ENCODE peak calls at places on chromosomes 6 and 20, in four cellular contexts. One of them, this sample, is unnamed.

GRCh38 chr20:10179574-10180298 is 38.9 kb upstream of the SNAP25 start:
- DNase-seq in iris pigment epithelial cell: peak; percentile 14
- DNase-seq in amniotic stem cell: no peak
- DNase-seq in activated naive CD4-positive, alpha-beta T cell treated with anti-CD3 and anti-CD28 coated beads, Interleukin-2, amount 50 U/mL, for 16 hours: no peak
- DNase-seq in this sample: no peak

GRCh38 chr6:99478483-99478882 is 36.7 kb downstream of the USP45 start:
- DNase-seq in activated naive CD4-positive, alpha-beta T cell treated with anti-CD3 and anti-CD28 coated beads, Interleukin-2, amount 50 U/mL, for 16 hours: no peak
- DNase-seq in iris pigment epithelial cell: no peak
- DNase-seq in amniotic stem cell: no peak
- DNase-seq in this sample: no peak

GRCh38 chr6:11938285-11938890 is 73.7 kb upstream of the HIVEP1 start:
- DNase-seq in amniotic stem cell: no peak
- DNase-seq in activated naive CD4-positive, alpha-beta T cell treated with anti-CD3 and anti-CD28 coated beads, Interleukin-2, amount 50 U/mL, for 16 hours: no peak
- DNase-seq in iris pigment epithelial cell: no peak
- DNase-seq in this sample: no peak

GRCh38 chr6:112188906-112189305 is 65.5 kb downstream of the LAMA4 start:
- DNase-seq in iris pigment epithelial cell: peak; percentile 96
- DNase-seq in amniotic stem cell: peak; percentile 20
- DNase-seq in activated naive CD4-positive, alpha-beta T cell treated with anti-CD3 and anti-CD28 coated beads, Interleukin-2, amount 50 U/mL, for 16 hours: no peak
- DNase-seq in this sample: peak; percentile 72

GRCh38 chr6:168388641-168389633 is 52.0 kb upstream of the SMOC2 start:
- DNase-seq in iris pigment epithelial cell: no peak
- DNase-seq in amniotic stem cell: no peak
- DNase-seq in activated naive CD4-positive, alpha-beta T cell treated with anti-CD3 and anti-CD28 coated beads, Interleukin-2, amount 50 U/mL, for 16 hours: no peak
- DNase-seq in this sample: no peak

GRCh38 chr6:162854734-162855191 is 127.0 kb downstream of the PACRG start:
- DNase-seq in activated naive CD4-positive, alpha-beta T cell treated with anti-CD3 and anti-CD28 coated beads, Interleukin-2, amount 50 U/mL, for 16 hours: no peak
- DNase-seq in iris pigment epithelial cell: no peak
- DNase-seq in amniotic stem cell: no peak
- DNase-seq in this sample: peak; percentile 29

GRCh38 chr6:160457843-160458242 is 109.7 kb downstream of the SLC22A3 start:
- DNase-seq in iris pigment epithelial cell: no peak
- DNase-seq in activated naive CD4-positive, alpha-beta T cell treated with anti-CD3 and anti-CD28 coated beads, Interleukin-2, amount 50 U/mL, for 16 hours: no peak
- DNase-seq in amniotic stem cell: no peak
- DNase-seq in this sample: no peak

GRCh38 chr6:98787401-98787800 is 47.0 kb upstream of the POU3F2 start:
- DNase-seq in activated naive CD4-positive, alpha-beta T cell treated with anti-CD3 and anti-CD28 coated beads, Interleukin-2, amount 50 U/mL, for 16 hours: no peak
- DNase-seq in amniotic stem cell: no peak
- DNase-seq in iris pigment epithelial cell: no peak
- DNase-seq in this sample: no peak

GRCh38 chr6:37783831-37784584 is 35.5 kb upstream of the ZFAND3 start:
- DNase-seq in activated naive CD4-positive, alpha-beta T cell treated with anti-CD3 and anti-CD28 coated beads, Interleukin-2, amount 50 U/mL, for 16 hours: peak; percentile 27
- DNase-seq in amniotic stem cell: no peak
- DNase-seq in iris pigment epithelial cell: peak; percentile 52
- DNase-seq in this sample: no peak

GRCh38 chr6:152185158-152185574 is 377.7 kb downstream of the ESR1 start:
- DNase-seq in iris pigment epithelial cell: no peak
- DNase-seq in amniotic stem cell: no peak
- DNase-seq in activated naive CD4-positive, alpha-beta T cell treated with anti-CD3 and anti-CD28 coated beads, Interleukin-2, amount 50 U/mL, for 16 hours: no peak
- DNase-seq in this sample: no peak

GRCh38 chr6:16929814-16930213 is 168.6 kb upstream of the ATXN1 start:
- DNase-seq in amniotic stem cell: peak; percentile 87
- DNase-seq in iris pigment epithelial cell: peak; percentile 95
- DNase-seq in activated naive CD4-positive, alpha-beta T cell treated with anti-CD3 and anti-CD28 coated beads, Interleukin-2, amount 50 U/mL, for 16 hours: no peak
- DNase-seq in this sample: peak; percentile 98

GRCh38 chr20:19540401-19540800 is 217.7 kb upstream of the RIN2 start:
- DNase-seq in iris pigment epithelial cell: no peak
- DNase-seq in amniotic stem cell: no peak
- DNase-seq in activated naive CD4-positive, alpha-beta T cell treated with anti-CD3 and anti-CD28 coated beads, Interleukin-2, amount 50 U/mL, for 16 hours: peak; percentile 20
- DNase-seq in this sample: no peak

GRCh38 chr6:31892821-31893220 is 4.7 kb downstream of the EHMT2 start:
- DNase-seq in iris pigment epithelial cell: no peak
- DNase-seq in activated naive CD4-positive, alpha-beta T cell treated with anti-CD3 and anti-CD28 coated beads, Interleukin-2, amount 50 U/mL, for 16 hours: no peak
- DNase-seq in amniotic stem cell: no peak
- DNase-seq in this sample: no peak

GRCh38 chr6:7697820-7698623 is 27.9 kb upstream of the BMP6 start:
- DNase-seq in activated naive CD4-positive, alpha-beta T cell treated with anti-CD3 and anti-CD28 coated beads, Interleukin-2, amount 50 U/mL, for 16 hours: no peak
- DNase-seq in iris pigment epithelial cell: peak; percentile 94
- DNase-seq in amniotic stem cell: peak; percentile 15
- DNase-seq in this sample: peak; percentile 89

GRCh38 chr20:25685276-25686080 is 11.2 kb downstream of the ZNF337 start:
- DNase-seq in activated naive CD4-positive, alpha-beta T cell treated with anti-CD3 and anti-CD28 coated beads, Interleukin-2, amount 50 U/mL, for 16 hours: no peak
- DNase-seq in amniotic stem cell: no peak
- DNase-seq in iris pigment epithelial cell: no peak
- DNase-seq in this sample: no peak

GRCh38 chr20:11394145-11394833 is 523.4 kb upstream of the BTBD3 start:
- DNase-seq in iris pigment epithelial cell: peak; percentile 97
- DNase-seq in amniotic stem cell: no peak
- DNase-seq in activated naive CD4-positive, alpha-beta T cell treated with anti-CD3 and anti-CD28 coated beads, Interleukin-2, amount 50 U/mL, for 16 hours: no peak
- DNase-seq in this sample: peak; percentile 98

GRCh38 chr6:53910834-53911233 is 116.0 kb downstream of the LRRC1 start:
- DNase-seq in activated naive CD4-positive, alpha-beta T cell treated with anti-CD3 and anti-CD28 coated beads, Interleukin-2, amount 50 U/mL, for 16 hours: no peak
- DNase-seq in amniotic stem cell: no peak
- DNase-seq in iris pigment epithelial cell: no peak
- DNase-seq in this sample: no peak

GRCh38 chr6:144678844-144679243 is 393.7 kb downstream of the UTRN start:
- DNase-seq in activated naive CD4-positive, alpha-beta T cell treated with anti-CD3 and anti-CD28 coated beads, Interleukin-2, amount 50 U/mL, for 16 hours: no peak
- DNase-seq in iris pigment epithelial cell: peak; percentile 86
- DNase-seq in amniotic stem cell: peak; percentile 13
- DNase-seq in this sample: peak; percentile 51

GRCh38 chr20:62238569-62239277 is 402 bp downstream of the OSBPL2 start:
- DNase-seq in iris pigment epithelial cell: peak; percentile 7
- DNase-seq in activated naive CD4-positive, alpha-beta T cell treated with anti-CD3 and anti-CD28 coated beads, Interleukin-2, amount 50 U/mL, for 16 hours: no peak
- DNase-seq in amniotic stem cell: no peak
- DNase-seq in this sample: no peak

GRCh38 chr20:63497946-63498935 is 642 bp downstream of the EEF1A2 start:
- DNase-seq in iris pigment epithelial cell: peak; percentile 23
- DNase-seq in amniotic stem cell: no peak
- DNase-seq in activated naive CD4-positive, alpha-beta T cell treated with anti-CD3 and anti-CD28 coated beads, Interleukin-2, amount 50 U/mL, for 16 hours: no peak
- DNase-seq in this sample: peak; percentile 31

GRCh38 chr20:47754301-47754700 is 31.0 kb downstream of the SULF2 start:
- DNase-seq in iris pigment epithelial cell: no peak
- DNase-seq in activated naive CD4-positive, alpha-beta T cell treated with anti-CD3 and anti-CD28 coated beads, Interleukin-2, amount 50 U/mL, for 16 hours: no peak
- DNase-seq in amniotic stem cell: no peak
- DNase-seq in this sample: no peak

GRCh38 chr6:45378324-45378926 is 691 bp upstream of the SUPT3H start:
- DNase-seq in amniotic stem cell: no peak
- DNase-seq in iris pigment epithelial cell: peak; percentile 50
- DNase-seq in activated naive CD4-positive, alpha-beta T cell treated with anti-CD3 and anti-CD28 coated beads, Interleukin-2, amount 50 U/mL, for 16 hours: no peak
- DNase-seq in this sample: peak; percentile 59

GRCh38 chr20:23887856-23888255 is 8.3 kb upstream of the CST5 start:
- DNase-seq in activated naive CD4-positive, alpha-beta T cell treated with anti-CD3 and anti-CD28 coated beads, Interleukin-2, amount 50 U/mL, for 16 hours: no peak
- DNase-seq in amniotic stem cell: no peak
- DNase-seq in iris pigment epithelial cell: no peak
- DNase-seq in this sample: no peak

GRCh38 chr6:136582702-136583471 is 32.7 kb upstream of the MAP7 start:
- DNase-seq in activated naive CD4-positive, alpha-beta T cell treated with anti-CD3 and anti-CD28 coated beads, Interleukin-2, amount 50 U/mL, for 16 hours: no peak
- DNase-seq in amniotic stem cell: peak; percentile 62
- DNase-seq in iris pigment epithelial cell: peak; percentile 92
- DNase-seq in this sample: peak; percentile 72

GRCh38 chr6:159615923-159616322 is 77.1 kb downstream of the SOD2 start:
- DNase-seq in amniotic stem cell: no peak
- DNase-seq in iris pigment epithelial cell: no peak
- DNase-seq in activated naive CD4-positive, alpha-beta T cell treated with anti-CD3 and anti-CD28 coated beads, Interleukin-2, amount 50 U/mL, for 16 hours: no peak
- DNase-seq in this sample: no peak